ENCODE peak calls at places on chromosomes 11 and 22, in six cellular contexts. A is heart right ventricle, J is Panc1, L is GM10248, Z is tibial nerve, F is AG04449. I is an unnamed sample.

GRCh38 chr22:18001040-18001893 is 23.1 kb downstream of the MICAL3 start:
- DNase-seq in A (peak), J (peak), L (peak), Z (peak), F (peak), I (peak)

GRCh38 chr11:75022289-75022688 is 33.6 kb downstream of the NEU3 start:
- DNase-seq in A (no peak), J (no peak), L (no peak), Z (no peak), F (no peak), I (no peak)

GRCh38 chr11:63687845-63688244 is 6.5 kb downstream of the RTN3 start:
- DNase-seq in A (no peak), J (no peak), L (no peak), Z (no peak), F (no peak), I (no peak)

GRCh38 chr11:117657801-117658200 is 139.2 kb downstream of the DSCAML1 start:
- DNase-seq in A (no peak), J (no peak), L (no peak), Z (no peak), F (no peak), I (no peak)

GRCh38 chr22:34776827-34777226 is 289.1 kb upstream of the ISX start:
- DNase-seq in A (no peak), J (no peak), L (no peak), Z (no peak), F (no peak), I (no peak)

GRCh38 chr22:33579448-33580093 is 340.7 kb downstream of the LARGE1 start:
- DNase-seq in A (peak), J (peak), L (peak), Z (peak), F (no peak), I (peak)

GRCh38 chr11:63839508-63840355 is 822 bp downstream of the MARK2 start:
- DNase-seq in A (peak), J (no peak), L (peak), Z (peak), F (no peak), I (no peak)

GRCh38 chr11:28728666-28729065 is 620.5 kb downstream of the METTL15 start:
- DNase-seq in A (no peak), J (no peak), L (no peak), Z (no peak), F (no peak), I (no peak)

GRCh38 chr11:62926669-62927455 is 5.7 kb upstream of the CHRM1 start:
- DNase-seq in A (no peak), J (no peak), L (no peak), Z (no peak), F (no peak), I (no peak)

GRCh38 chr11:104332110-104332509 is 168.2 kb upstream of the PDGFD start:
- DNase-seq in A (no peak), J (no peak), L (no peak), Z (no peak), F (no peak), I (no peak)

DNA sequence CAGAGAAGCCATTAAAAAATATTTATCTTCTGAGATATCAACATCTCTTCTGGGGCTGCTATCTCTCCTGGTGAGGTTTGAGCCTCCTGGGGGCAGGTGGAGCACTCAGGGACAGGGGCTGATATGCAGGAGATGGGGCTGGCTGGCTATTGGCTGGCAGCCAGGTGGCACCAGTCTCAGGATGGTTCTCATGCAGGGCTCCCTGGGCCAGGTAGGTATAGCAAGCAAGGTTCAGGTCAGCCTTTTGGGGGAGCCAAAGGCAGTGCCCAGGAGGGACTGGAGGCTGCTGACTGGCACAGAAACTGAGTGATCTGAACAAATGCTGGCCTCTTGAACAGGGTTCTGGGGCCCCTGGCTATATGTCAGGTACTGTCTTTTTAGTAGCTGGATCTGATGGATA is 29.7 kb upstream of the EMSY start:
- DNase-seq in A (no peak), J (no peak), L (no peak), Z (no peak), F (no peak), I (no peak)
- TF ChIP-seq CTCF in A (no peak), J (no peak), L (peak), Z (no peak), F (no peak), I (no peak)

GRCh38 chr11:60332923-60333322 is 5.9 kb downstream of the MS4A6E start:
- DNase-seq in A (no peak), J (no peak), L (no peak), Z (no peak), F (no peak), I (no peak)

GRCh38 chr11:60334005-60334620 is 7.1 kb downstream of the MS4A6E start:
- DNase-seq in A (peak), J (peak), L (peak), Z (peak), F (no peak), I (no peak)

GRCh38 chr11:60326955-60327354 is at the start of gene MS4A6E:
- DNase-seq in A (no peak), J (no peak), L (no peak), Z (no peak), F (no peak), I (no peak)

DNA sequence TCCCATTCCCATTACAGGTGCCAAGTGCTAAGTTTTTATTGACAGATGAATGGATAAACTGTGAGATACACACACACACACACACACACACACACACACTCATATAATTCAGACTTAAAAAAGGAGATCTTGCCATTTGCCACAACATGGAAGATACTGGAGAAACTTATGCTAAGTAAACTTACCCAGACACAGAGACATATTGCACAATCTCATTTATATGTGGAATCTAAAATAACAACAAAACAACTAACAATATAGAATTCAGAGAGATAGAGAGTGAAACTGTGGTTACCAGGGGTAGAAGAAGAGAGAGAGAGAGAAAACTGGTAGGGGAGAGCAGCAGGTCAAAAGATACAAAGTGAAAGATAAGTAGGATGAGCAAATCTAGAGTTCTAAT is 1.4 kb downstream of the MS4A6E start:
- DNase-seq in A (no peak), J (no peak), L (no peak), Z (no peak), F (no peak), I (no peak)
- TF ChIP-seq CTCF in A (no peak), J (no peak), L (no peak), Z (no peak), F (no peak), I (no peak)

DNA sequence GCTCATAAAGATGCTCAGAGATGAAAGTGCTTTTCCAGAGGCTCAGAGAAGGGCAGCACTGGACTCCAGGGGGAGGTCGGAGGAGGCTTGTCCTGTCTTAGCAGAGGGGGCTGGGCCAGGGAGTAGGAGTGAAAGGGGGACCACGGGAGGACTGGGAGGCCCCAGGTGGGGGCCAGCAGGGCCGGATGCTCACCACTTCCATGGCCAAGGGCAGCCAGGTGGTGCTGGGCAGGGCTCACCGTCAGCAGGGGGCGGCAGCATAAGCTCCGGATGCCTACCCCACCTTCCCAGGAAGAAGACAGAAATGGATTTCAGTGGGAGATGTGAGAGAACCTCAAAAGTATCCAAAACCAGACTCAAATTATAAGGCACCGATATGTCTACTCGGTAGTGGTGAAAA is 11.0 kb downstream of the RAB36 start:
- DNase-seq in A (no peak), J (no peak), L (no peak), Z (no peak), F (no peak), I (no peak)
- TF ChIP-seq CTCF in A (no peak), J (no peak), L (no peak), Z (no peak), F (peak), I (no peak)

DNA sequence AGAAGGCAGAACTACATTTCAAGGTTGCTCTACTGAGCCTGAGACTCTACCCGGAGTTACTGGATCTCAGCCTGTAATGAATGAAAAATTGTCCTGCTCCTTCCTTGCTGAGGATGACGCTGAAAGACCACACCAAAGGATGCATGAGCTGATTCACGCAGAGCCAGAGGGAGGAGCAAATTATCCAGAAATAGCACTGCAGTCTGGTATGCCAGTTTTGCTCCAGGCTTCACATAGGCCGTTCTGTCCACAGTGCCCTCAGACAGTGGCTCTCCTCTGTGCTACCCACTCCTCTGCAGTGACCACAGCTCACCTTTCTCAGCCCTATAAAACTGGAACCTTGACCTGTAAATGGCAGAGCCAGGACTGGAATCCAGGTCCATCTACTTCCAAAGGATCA is 79.3 kb upstream of the GALNT18 start:
- DNase-seq in A (peak), J (no peak), L (no peak), Z (no peak), F (no peak), I (peak)
- TF ChIP-seq CTCF in A (peak), J (no peak), L (no peak), Z (no peak), F (no peak), I (peak)

GRCh38 chr11:2834893-2835767 is 50.4 kb downstream of the CDKN1C start:
- DNase-seq in A (no peak), J (no peak), L (no peak), Z (no peak), F (no peak), I (no peak)

GRCh38 chr11:2833938-2834892 is 51.4 kb downstream of the CDKN1C start:
- DNase-seq in A (no peak), J (no peak), L (no peak), Z (no peak), F (no peak), I (no peak)

GRCh38 chr11:2832718-2833020 is 52.9 kb downstream of the CDKN1C start:
- DNase-seq in A (no peak), J (no peak), L (no peak), Z (no peak), F (no peak), I (no peak)

GRCh38 chr11:2831826-2832717 is 53.5 kb downstream of the CDKN1C start:
- DNase-seq in A (no peak), J (no peak), L (no peak), Z (no peak), F (no peak), I (no peak)

GRCh38 chr11:2833051-2833937 is 52.3 kb downstream of the CDKN1C start:
- DNase-seq in A (no peak), J (no peak), L (no peak), Z (no peak), F (no peak), I (no peak)
- TF ChIP-seq CTCF in A (no peak), J (no peak), L (no peak), Z (no peak), F (no peak), I (no peak)

I was measured in AG09309.